ENCODE peak calls at places on chromosomes 6 and 20, in ten cellular contexts. E is GM23248, Y is MM.1S, W is cardiac muscle cell, R is stomach, A is heart right ventricle, V is uterus, F is aorta, G is thoracic aorta, B is A549. Z is an unnamed sample.

GRCh38 chr6:20564777-20565176 is 30.5 kb downstream of the CDKAL1 start:
- DNase-seq in A (no peak), R (no peak), G (no peak), W (no peak), F (no peak), E (no peak), V (no peak), B (no peak), Y (no peak), Z (no peak)

GRCh38 chr6:17907467-17908229 is 79.8 kb downstream of the KIF13A start:
- DNase-seq in V (peak; percentile 80), G (peak; percentile 78), R (peak; percentile 63), A (peak; percentile 47), E (peak; percentile 100), W (no peak), F (peak; percentile 81), B (peak; percentile 66), Y (no peak), Z (peak; percentile 99)

GRCh38 chr20:653590-654426 is 808 bp upstream of the SRXN1 start:
- DNase-seq in Y (no peak), E (peak; percentile 24), A (no peak), W (no peak), G (no peak), V (no peak), F (no peak), B (no peak), R (no peak), Z (no peak)

GRCh38 chr6:25035451-25036435 is 100.0 kb upstream of the RIPOR2 start:
- DNase-seq in F (no peak), R (no peak), A (no peak), G (no peak), B (no peak), W (peak; percentile 12), E (no peak), V (no peak), Y (no peak), Z (no peak)

GRCh38 chr6:76166874-76167273 is 94.4 kb upstream of the IMPG1 start:
- DNase-seq in E (no peak), Y (peak; percentile 63), V (no peak), A (no peak), F (no peak), G (no peak), R (no peak), B (no peak), W (no peak), Z (no peak)

GRCh38 chr6:133549252-133549925 is 308.2 kb downstream of the EYA4 start:
- DNase-seq in V (no peak), W (no peak), A (no peak), F (no peak), E (no peak), Y (no peak), G (no peak), R (no peak), B (no peak), Z (no peak)

GRCh38 chr20:3090565-3090964 is 6.0 kb upstream of the AVP start:
- DNase-seq in V (no peak), E (no peak), A (no peak), W (no peak), G (no peak), B (no peak), F (no peak), R (no peak), Y (no peak), Z (no peak)

GRCh38 chr6:26157150-26157837 is 70.1 kb downstream of the HFE start:
- DNase-seq in F (peak; percentile 86), Y (no peak), R (peak; percentile 69), G (no peak), V (peak; percentile 72), A (peak; percentile 73), B (peak; percentile 30), W (peak; percentile 86), E (peak; percentile 75), Z (peak; percentile 80)

GRCh38 chr20:47008842-47009518 is 114.3 kb downstream of the EYA2 start:
- DNase-seq in W (no peak), A (no peak), Y (peak; percentile 1), R (no peak), G (no peak), V (no peak), B (no peak), F (no peak), E (no peak), Z (no peak)

GRCh38 chr6:155089746-155090145 is 94.6 kb downstream of the TIAM2 start:
- DNase-seq in B (no peak), F (no peak), Y (no peak), V (no peak), R (no peak), A (no peak), W (no peak), E (no peak), G (no peak), Z (no peak)

GRCh38 chr6:98769546-98769945 is 64.8 kb upstream of the POU3F2 start:
- DNase-seq in W (peak; percentile 5), A (no peak), Y (peak; percentile 67), G (no peak), E (no peak), B (peak; percentile 1), F (no peak), R (no peak), V (no peak), Z (no peak)

GRCh38 chr6:80733645-80734044 is 627.2 kb downstream of the BCKDHB start:
- DNase-seq in R (no peak), W (no peak), E (peak; percentile 5), V (no peak), A (no peak), B (no peak), F (no peak), G (no peak), Y (no peak), Z (peak; percentile 10)

GRCh38 chr6:135360222-135360621 is 137.3 kb downstream of the AHI1 start:
- DNase-seq in W (no peak), E (no peak), A (no peak), B (no peak), R (no peak), G (no peak), F (no peak), V (no peak), Y (no peak), Z (no peak)

GRCh38 chr6:166167801-166168615 is at the start of gene TBXT:
- DNase-seq in B (peak; percentile 21), V (no peak), F (no peak), Y (no peak), G (no peak), A (no peak), R (no peak), W (no peak), E (no peak), Z (no peak)
- H3K9me3 ChIP-seq in B (no peaks in the 10 kb centered on the region), V (no peaks in the 10 kb centered on the region), F (no peaks in the 10 kb centered on the region), Y (no peaks in the 10 kb centered on the region), G (no peaks in the 10 kb centered on the region), A (no peaks in the 10 kb centered on the region), R (no peaks in the 10 kb centered on the region), W (no peaks in the 10 kb centered on the region), E (no peaks in the 10 kb centered on the region), Z (no peaks in the 10 kb centered on the region)

GRCh38 chr20:12406978-12407377 is 489.3 kb downstream of the BTBD3 start:
- DNase-seq in F (no peak), A (no peak), W (no peak), V (no peak), E (no peak), R (no peak), G (no peak), B (no peak), Y (no peak), Z (no peak)
- H3K9me3 ChIP-seq in F (peaks cover 7% of the 10 kb centered on the region), A (peaks cover 48% of the 10 kb centered on the region), W (no peaks in the 10 kb centered on the region), V (no peaks in the 10 kb centered on the region), E (no peaks in the 10 kb centered on the region), R (peaks cover 45% of the 10 kb centered on the region), G (peaks cover 13% of the 10 kb centered on the region), B (no peaks in the 10 kb centered on the region), Y (no peaks in the 10 kb centered on the region), Z (peaks cover 29% of the 10 kb centered on the region)

GRCh38 chr6:12137480-12137879 is 125.4 kb downstream of the HIVEP1 start:
- DNase-seq in F (no peak), E (peak; percentile 86), V (peak; percentile 27), G (peak; percentile 53), W (no peak), B (no peak), R (peak; percentile 52), A (peak; percentile 43), Y (no peak), Z (peak; percentile 92)
- H3K9me3 ChIP-seq in F (no peaks in the 10 kb centered on the region), E (no peaks in the 10 kb centered on the region), V (no peaks in the 10 kb centered on the region), G (no peaks in the 10 kb centered on the region), W (no peaks in the 10 kb centered on the region), B (peaks cover 17% of the 10 kb centered on the region), R (no peaks in the 10 kb centered on the region), A (no peaks in the 10 kb centered on the region), Y (no peaks in the 10 kb centered on the region), Z (no peaks in the 10 kb centered on the region)

DNA sequence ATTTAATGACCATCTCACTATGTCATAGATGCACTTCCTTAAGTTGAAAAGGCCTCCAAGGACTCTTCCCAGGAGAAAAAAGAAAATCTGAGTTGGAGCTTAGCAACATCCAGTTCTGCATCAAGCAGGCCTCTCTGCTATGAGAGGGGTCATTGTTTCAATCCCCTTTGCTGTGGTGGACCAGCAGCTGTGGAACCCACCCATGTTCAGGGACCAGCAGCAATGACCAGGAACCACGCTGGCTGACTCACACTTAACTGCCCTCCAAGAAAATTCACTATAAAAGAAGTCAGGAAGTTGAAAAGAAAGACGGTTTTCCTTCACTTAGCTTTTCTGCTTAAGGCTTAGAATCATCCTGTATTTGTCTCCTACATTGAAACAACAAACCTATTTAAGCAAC is 1062.4 kb upstream of the FLRT3 start:
- DNase-seq in W (no peak), B (no peak), R (no peak), A (no peak), G (no peak), E (no peak), Y (no peak), F (no peak), V (no peak), Z (no peak)
- H3K9me3 ChIP-seq in W (no peaks in the 10 kb centered on the region), B (peaks cover 11% of the 10 kb centered on the region), R (peaks cover 7% of the 10 kb centered on the region), A (peaks cover 4% of the 10 kb centered on the region), G (no peaks in the 10 kb centered on the region), E (no peaks in the 10 kb centered on the region), Y (no peaks in the 10 kb centered on the region), F (no peaks in the 10 kb centered on the region), V (no peaks in the 10 kb centered on the region), Z (peaks cover 7% of the 10 kb centered on the region)

DNA sequence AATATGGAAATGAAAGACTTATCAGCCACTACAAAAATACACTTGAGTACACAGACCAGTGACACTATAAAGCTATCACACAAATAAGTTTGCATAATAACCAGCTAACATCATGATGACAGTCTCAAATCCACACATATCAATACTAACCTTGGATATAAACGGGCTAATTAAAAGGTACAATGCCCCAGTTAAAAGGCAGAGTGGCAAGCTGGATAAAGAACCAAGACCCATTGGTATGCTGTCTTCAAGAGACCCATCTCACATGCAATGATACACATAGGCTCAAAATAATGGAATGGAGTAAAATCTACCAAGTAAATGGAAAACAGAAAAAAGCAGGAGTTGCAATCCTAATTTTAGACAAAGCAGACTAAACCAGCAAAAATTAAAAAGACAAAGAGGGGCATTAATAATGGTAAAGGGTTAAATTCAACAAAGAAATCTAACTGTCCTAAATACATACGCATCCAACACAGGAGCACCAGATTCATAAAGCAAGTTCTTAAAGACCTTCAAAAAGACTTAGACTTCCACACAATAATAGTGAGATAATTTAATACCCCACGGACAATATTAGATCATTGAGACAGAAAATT is 163.3 kb downstream of the CD24 start:
- DNase-seq in A (no peak), V (no peak), E (no peak), B (no peak), F (no peak), R (no peak), Y (no peak), G (no peak), W (no peak), Z (no peak)
- H3K9me3 ChIP-seq in A (peaks cover 60% of the 10 kb centered on the region), V (no peaks in the 10 kb centered on the region), E (no peaks in the 10 kb centered on the region), B (peaks cover 8% of the 10 kb centered on the region), F (peaks cover 12% of the 10 kb centered on the region), R (peaks cover 64% of the 10 kb centered on the region), Y (no peaks in the 10 kb centered on the region), G (peaks cover 35% of the 10 kb centered on the region), W (no peaks in the 10 kb centered on the region), Z (peaks cover 63% of the 10 kb centered on the region)

GRCh38 chr6:167990016-167990945 is 7.2 kb upstream of the KIF25 start:
- DNase-seq in Y (no peak), A (no peak), W (no peak), E (no peak), F (no peak), G (no peak), R (no peak), V (no peak), B (no peak), Z (no peak)
- H3K9me3 ChIP-seq in Y (no peaks in the 10 kb centered on the region), A (no peaks in the 10 kb centered on the region), W (no peaks in the 10 kb centered on the region), E (no peaks in the 10 kb centered on the region), F (no peaks in the 10 kb centered on the region), G (no peaks in the 10 kb centered on the region), R (no peaks in the 10 kb centered on the region), V (no peaks in the 10 kb centered on the region), B (no peaks in the 10 kb centered on the region), Z (no peaks in the 10 kb centered on the region)